ENCODE peak calls at places on chromosomes 3 and 15, in four cellular contexts. Z is breast epithelium, T is esophagus squamous epithelium, S is Peyer's patch. F is an unnamed sample. For H3K27me3, the result is how much of the 10 kb centered on the place peaks cover.

GRCh38 chr3:177607596-177607995 is 410.3 kb upstream of the TBL1XR1 start:
- DNase-seq in T (no peak), S (no peak), Z (no peak), F (no peak)

GRCh38 chr15:66269326-66270090 is 16.0 kb upstream of the MEGF11 start:
- DNase-seq in T (no peak), Z (no peak), S (no peak), F (no peak)

GRCh38 chr15:42037650-42038049 is 16.8 kb upstream of the PLA2G4E start:
- DNase-seq in Z (no peak), T (no peak), S (no peak), F (no peak)

GRCh38 chr15:94864600-94864999 is 633.2 kb downstream of the MCTP2 start:
- DNase-seq in Z (no peak), S (no peak), T (no peak), F (no peak)

GRCh38 chr15:96720656-96721055 is 390.2 kb downstream of the NR2F2 start:
- DNase-seq in S (no peak), Z (no peak), T (no peak), F (no peak)

GRCh38 chr15:20341901-20342605 is 199.5 kb downstream of the GOLGA6L6 start:
- DNase-seq in S (peak), Z (peak), T (no peak), F (no peak)

GRCh38 chr3:13135811-13136321 is 62.6 kb upstream of the IQSEC1 start:
- DNase-seq in T (no peak), S (no peak), Z (no peak), F (no peak)

GRCh38 chr15:60594071-60594470 is 115.1 kb upstream of the ICE2 start:
- DNase-seq in S (no peak), Z (no peak), T (no peak), F (no peak)

GRCh38 chr15:68227806-68228142 is 1.8 kb downstream of the CLN6 start:
- DNase-seq in Z (no peak), T (no peak), S (no peak), F (no peak)

GRCh38 chr3:37935756-37936666 is 54.6 kb upstream of the VILL start:
- DNase-seq in S (no peak), Z (peak), T (no peak), F (no peak)

GRCh38 chr3:70856414-70857162 is 544.1 kb upstream of the MDFIC2 start:
- DNase-seq in Z (no peak), S (no peak), T (no peak), F (no peak)

GRCh38 chr3:14031271-14031670 is 93.4 kb downstream of the CHCHD4 start:
- DNase-seq in Z (no peak), T (no peak), S (no peak), F (no peak)

GRCh38 chr15:27256446-27256845 is 285.5 kb downstream of the GABRG3 start:
- DNase-seq in T (no peak), S (no peak), Z (no peak), F (no peak)

GRCh38 chr3:52874869-52875588 is 22.3 kb downstream of the STIMATE start:
- DNase-seq in S (no peak), Z (no peak), T (no peak), F (no peak)

GRCh38 chr15:37101634-37102314 is 1.4 kb upstream of the MEIS2 start:
- DNase-seq in Z (peak), S (no peak), T (no peak), F (no peak)

GRCh38 chr3:10980216-10980799 is 12.2 kb upstream of the SLC6A1 start:
- DNase-seq in T (no peak), S (no peak), Z (no peak), F (no peak)
- H3K27me3 ChIP-seq in T (half or more), S (under half), Z (under half), F (under half)

GRCh38 chr3:131386429-131386926 is 4.9 kb downstream of the NUDT16 start:
- DNase-seq in Z (peak), T (peak), S (no peak), F (peak)

DNA sequence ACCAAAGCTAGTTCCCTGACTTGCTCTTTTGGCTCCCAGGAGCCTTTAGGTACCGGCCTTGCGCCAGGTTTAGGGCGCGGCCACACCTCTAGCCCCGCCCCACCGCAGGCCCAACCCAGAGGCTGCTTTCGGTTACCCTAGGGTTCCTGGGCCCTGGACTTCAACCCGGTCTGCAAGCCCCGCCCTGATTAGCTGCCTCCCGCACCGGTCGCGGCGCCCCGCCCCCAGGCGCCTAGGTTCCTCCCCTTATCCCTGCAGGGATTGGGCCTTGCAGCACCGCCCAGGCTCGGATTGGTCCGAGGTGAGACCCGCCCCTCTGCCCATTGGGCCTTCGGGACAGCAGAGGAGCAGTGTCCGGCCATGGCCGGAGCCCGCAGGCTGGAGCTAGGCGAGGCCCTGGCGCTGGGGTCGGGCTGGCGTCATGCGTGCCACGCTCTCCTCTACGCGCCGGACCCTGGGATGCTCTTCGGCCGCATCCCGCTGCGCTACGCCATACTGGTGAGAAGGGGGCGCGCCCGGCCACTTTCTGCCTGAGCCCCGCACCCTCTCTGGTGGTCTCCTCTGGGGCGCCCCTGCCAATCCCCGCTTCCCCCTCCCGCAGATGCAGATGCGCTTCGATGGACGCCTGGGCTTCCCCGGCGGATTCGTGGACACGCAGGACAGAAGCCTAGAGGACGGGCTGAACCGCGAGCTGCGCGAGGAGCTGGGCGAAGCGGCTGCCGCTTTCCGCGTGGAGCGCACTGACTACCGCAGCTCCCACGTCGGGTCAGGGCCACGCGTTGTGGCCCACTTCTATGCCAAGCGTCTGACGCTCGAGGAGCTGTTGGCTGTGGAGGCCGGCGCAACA is at the start of gene NUDT16:
- DNase-seq in T (peak), S (peak), Z (peak), F (peak)
- TF ChIP-seq POLR2A in T (no peak), S (peak), Z (peak), F (peak)

DNA sequence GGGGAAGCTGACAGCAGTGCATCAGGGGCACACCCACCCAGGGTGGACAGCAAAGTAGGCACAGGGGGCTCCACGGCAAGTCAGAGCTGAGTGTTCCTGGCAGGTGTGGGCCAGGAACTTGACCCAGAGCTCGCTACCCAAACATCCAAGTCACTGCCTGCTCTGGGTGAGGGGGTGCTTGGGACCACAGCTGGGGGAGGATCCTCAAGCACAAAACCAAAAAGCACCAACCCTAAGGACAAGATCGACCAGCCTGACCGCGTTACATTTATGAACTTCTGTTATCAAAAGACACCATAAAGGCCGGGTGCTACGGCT is 101.2 kb downstream of the CHSY1 start:
- DNase-seq in T (no peak), S (no peak), Z (no peak), F (no peak)
- H3K27ac ChIP-seq in T (no peak), S (no peak), Z (no peak), F (no peak)

GRCh38 chr3:158095302-158095997 is 10.8 kb downstream of the SHOX2 start:
- DNase-seq in S (no peak), T (no peak), Z (no peak), F (no peak)
- H3K27me3 ChIP-seq in S (half or more), T (half or more), Z (under half), F (half or more)

DNA sequence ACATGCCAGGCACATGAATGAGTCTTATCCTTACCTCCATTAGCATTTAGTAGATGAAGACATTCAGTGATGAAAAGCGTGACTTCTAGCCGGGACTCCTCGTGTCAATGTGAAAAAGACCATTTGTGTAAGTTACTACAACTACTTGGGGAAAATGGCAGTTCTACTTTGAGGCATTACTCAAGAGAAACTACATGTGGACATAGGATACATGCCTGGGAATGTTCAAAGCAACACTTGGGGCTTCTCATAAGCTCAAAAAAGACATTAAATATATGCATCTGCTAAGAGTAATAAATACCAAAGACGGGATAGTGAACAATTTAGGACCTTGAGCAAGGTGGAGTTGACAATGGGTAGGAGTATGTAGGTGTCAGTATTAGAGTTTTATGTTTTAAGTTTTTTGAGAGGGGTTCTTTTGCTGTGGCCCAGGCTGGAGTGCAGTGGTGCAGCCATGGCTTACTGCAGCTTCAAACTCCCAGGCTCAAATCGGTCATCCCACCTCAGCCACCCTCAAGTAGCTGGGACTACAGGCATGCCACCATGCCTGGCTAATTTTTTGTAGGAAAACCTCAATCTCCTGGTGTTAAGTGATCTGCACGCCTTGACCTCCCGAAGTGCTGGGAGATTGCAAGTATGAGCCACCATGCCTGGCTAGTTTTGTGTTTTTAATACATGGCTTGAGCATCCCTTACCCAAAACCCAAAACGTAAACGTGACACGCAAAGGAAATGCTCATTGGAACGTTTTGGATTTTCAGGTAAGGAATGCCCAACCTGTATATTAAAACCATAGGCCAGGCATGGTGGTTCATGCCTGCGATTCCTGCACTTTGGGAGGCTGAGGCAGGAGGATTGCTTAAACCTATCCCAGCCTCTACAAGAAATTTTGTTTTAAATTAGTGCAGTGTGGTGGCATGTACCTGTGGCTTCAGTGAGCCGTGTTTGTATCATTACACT is 3.9 kb downstream of the RPLP1 start:
- DNase-seq in Z (no peak), S (no peak), T (no peak), F (no peak)
- TF ChIP-seq POLR2A in Z (no peak), S (no peak), T (no peak), F (no peak)

DNA sequence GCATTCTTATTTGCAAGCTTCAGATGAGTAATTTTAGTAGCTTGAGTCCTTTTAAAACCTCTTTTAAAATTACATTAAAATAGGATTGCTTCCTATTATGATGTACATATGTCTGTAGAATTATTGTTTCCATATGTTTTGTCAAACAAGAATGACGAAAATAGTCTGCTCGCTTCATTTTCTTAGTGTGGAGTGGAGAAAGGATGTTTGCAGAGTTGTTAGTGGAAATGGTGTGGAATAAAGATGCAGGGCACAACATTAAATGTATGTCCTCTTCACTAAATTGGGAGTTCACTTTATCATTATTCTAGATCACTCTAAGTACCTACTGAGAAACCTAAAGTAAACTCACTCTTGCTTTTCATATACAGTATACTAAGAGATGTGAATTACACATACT is 59.5 kb downstream of the CMSS1 start:
- DNase-seq in T (no peak), Z (no peak), S (no peak), F (no peak)
- H3K27ac ChIP-seq in T (peak), Z (peak), S (no peak), F (peak)

GRCh38 chr15:79091204-79091867 is 756 bp upstream of the RASGRF1 start:
- DNase-seq in Z (no peak), T (no peak), S (peak), F (no peak)
- H3K27me3 ChIP-seq in Z (under half), T (half or more), S (under half), F (half or more)

DNA sequence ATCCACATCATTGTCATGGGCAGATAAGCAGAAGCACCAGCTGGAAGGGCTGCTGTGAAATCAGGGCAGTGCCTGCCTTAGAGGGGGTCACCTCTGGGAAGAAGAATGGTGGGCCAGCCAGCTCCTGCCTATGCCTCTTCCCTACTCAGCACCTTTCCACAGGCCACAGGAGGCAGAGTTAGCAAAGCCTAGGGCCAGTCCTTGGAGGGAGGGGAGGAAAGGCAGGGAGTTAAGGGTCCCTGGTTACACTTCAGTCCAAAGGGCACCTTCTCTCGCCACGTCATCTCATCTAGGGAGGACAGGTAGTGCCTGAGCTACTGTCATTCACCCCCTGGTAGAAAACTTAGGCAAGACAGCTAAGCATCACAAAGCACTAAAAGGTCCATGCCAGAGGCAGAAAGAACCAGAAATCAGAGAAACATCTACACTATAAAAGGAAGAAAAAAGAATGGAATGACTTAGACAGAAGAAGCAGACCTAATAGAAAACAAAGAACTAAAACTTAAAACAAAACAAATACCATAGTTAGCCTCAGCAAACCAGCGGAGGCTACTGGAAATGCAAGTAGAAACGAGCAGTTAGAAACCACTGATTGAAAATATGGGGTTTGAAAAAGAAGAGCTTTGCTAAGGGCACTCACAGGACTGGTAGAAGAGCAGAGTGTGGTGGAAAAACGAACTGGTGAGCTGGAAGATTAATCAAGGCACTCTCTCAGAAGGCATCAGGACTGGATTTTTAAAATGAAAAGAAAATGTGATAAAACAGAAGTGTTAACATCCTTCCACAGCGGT is 84.2 kb downstream of the OSBPL10 start:
- DNase-seq in S (no peak), Z (no peak), T (no peak), F (no peak)
- TF ChIP-seq POLR2A in S (no peak), Z (no peak), T (no peak), F (no peak)

GRCh38 chr15:79595271-79595670 is 163.1 kb downstream of the MINAR1 start:
- DNase-seq in S (no peak), Z (no peak), T (no peak), F (no peak)

GRCh38 chr15:79602731-79603130 is 170.6 kb downstream of the MINAR1 start:
- DNase-seq in S (no peak), Z (no peak), T (no peak), F (no peak)

GRCh38 chr15:79595995-79596622 is 164.0 kb downstream of the MINAR1 start:
- DNase-seq in S (no peak), Z (no peak), T (no peak), F (peak)

GRCh38 chr15:79601376-79601775 is 169.2 kb downstream of the MINAR1 start:
- DNase-seq in T (no peak), S (no peak), Z (no peak), F (no peak)

DNA sequence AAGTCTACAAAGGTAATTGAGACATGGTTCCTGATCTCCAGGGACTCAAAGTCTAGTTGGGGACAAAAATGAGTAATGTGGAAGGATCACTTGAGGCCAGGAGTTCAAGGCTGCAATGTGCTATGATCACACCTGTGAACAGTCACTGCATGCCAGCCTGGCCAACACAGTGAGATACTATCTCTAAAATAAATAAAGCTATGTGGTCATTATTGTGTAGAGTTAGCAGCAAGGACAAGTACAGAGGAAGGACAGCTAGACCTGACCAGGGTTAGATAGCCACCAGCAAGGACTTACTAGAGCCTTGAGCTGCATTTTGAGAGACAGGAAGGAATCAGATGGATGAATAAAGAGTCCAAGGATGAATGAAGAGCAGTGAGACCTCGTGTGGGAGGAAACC is 166.5 kb downstream of the MINAR1 start:
- DNase-seq in S (no peak), Z (no peak), T (no peak), F (no peak)
- H3K27ac ChIP-seq in S (no peak), Z (no peak), T (no peak), F (no peak)

DNA sequence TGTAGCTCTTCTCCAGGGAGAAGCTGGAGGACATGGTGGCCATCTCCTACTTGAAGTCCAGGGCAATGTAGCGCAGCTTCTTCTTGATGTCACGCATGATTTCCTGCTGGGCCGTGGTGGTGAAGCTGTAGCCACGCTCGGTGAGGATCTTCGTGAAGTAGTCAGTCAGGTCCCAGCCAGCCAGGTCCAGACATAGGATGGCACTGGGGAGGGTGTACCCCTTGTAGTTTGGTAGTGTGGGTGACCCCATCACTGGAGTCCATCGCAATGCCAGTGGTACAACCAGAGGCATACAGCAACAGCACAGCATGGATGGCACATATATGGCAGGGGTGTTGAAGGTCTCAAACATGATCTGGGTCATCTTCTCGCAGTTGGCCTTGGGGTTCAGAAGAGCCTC is 7.0 kb upstream of the LPCAT4 start:
- DNase-seq in T (no peak), Z (no peak), S (no peak), F (no peak)
- H3K27me3 ChIP-seq in T (under half), Z (under half), S (under half), F (under half)